ENCODE peak calls at places on chromosomes 5 and 9, in nine cellular contexts. D, M, A, H, J, Y, Q, S and G are unnamed samples.

GRCh38 chr5:148880197-148880596 is 53.8 kb downstream of the ADRB2 start:
- DNase-seq in D (no peak), H (no peak), S (no peak), Y (no peak), A (no peak), Q (no peak), M (no peak), J (no peak), G (no peak)

GRCh38 chr9:126164796-126165525 is 161.7 kb upstream of the MVB12B start:
- DNase-seq in Y (no peak), S (no peak), D (no peak), M (no peak), A (peak; percentile 73), H (no peak), Q (no peak), J (no peak), G (no peak)

GRCh38 chr5:4630031-4630430 is 510.1 kb upstream of the ADAMTS16 start:
- DNase-seq in A (no peak), Y (peak; percentile 25), S (no peak), J (no peak), M (peak; percentile 61), D (no peak), H (no peak), Q (no peak), G (no peak)

GRCh38 chr5:43389679-43390329 is 22.4 kb downstream of the CCL28 start:
- DNase-seq in Q (no peak), M (peak; percentile 94), A (no peak), H (peak; percentile 15), D (peak; percentile 59), S (no peak), J (peak; percentile 79), Y (peak; percentile 91), G (peak; percentile 92)

GRCh38 chr5:119063579-119064379 is 7.1 kb upstream of the DMXL1 start:
- DNase-seq in Q (no peak), Y (peak; percentile 7), S (no peak), D (no peak), M (peak; percentile 62), A (no peak), H (no peak), J (no peak), G (peak; percentile 15)

GRCh38 chr5:151592855-151593408 is 1.8 kb upstream of the FAT2 start:
- DNase-seq in Q (no peak), M (no peak), S (no peak), J (no peak), A (no peak), Y (no peak), H (no peak), D (no peak), G (no peak)

GRCh38 chr9:78004478-78005229 is 27.0 kb downstream of the GNAQ start:
- DNase-seq in M (peak; percentile 33), Y (peak; percentile 61), A (no peak), J (no peak), D (no peak), H (no peak), S (no peak), Q (no peak), G (no peak)

GRCh38 chr5:26740182-26740581 is 298.2 kb downstream of the CDH9 start:
- DNase-seq in D (no peak), Y (no peak), J (no peak), S (no peak), H (no peak), A (no peak), Q (no peak), M (no peak), G (no peak)

GRCh38 chr5:151014680-151015343 is 5.6 kb upstream of the GPX3 start:
- DNase-seq in D (no peak), S (no peak), Y (no peak), A (no peak), H (no peak), M (no peak), Q (no peak), J (no peak), G (no peak)

GRCh38 chr5:15938961-15939360 is 240.6 kb downstream of the MARCHF11 start:
- DNase-seq in H (no peak), S (no peak), Y (no peak), M (peak; percentile 58), A (no peak), Q (no peak), D (no peak), J (peak; percentile 68), G (no peak)

GRCh38 chr9:77221431-77221830 is 44.1 kb downstream of the VPS13A start:
- DNase-seq in D (no peak), M (no peak), Q (no peak), H (no peak), S (no peak), A (no peak), Y (no peak), J (no peak), G (no peak)

GRCh38 chr5:88897748-88898147 is 14.8 kb upstream of the MEF2C start:
- DNase-seq in H (no peak), D (no peak), A (no peak), M (no peak), S (no peak), J (no peak), Y (no peak), Q (no peak), G (no peak)

GRCh38 chr5:72611111-72611724 is 104.0 kb upstream of the ZNF366 start:
- DNase-seq in J (no peak), Y (peak; percentile 74), M (peak; percentile 40), H (peak; percentile 3), D (peak; percentile 17), A (peak; percentile 88), Q (peak; percentile 75), S (no peak), G (peak; percentile 75)

GRCh38 chr5:16550316-16550952 is 66.4 kb downstream of the RETREG1 start:
- DNase-seq in S (no peak), A (no peak), M (peak; percentile 61), Y (peak; percentile 76), H (no peak), Q (no peak), J (no peak), D (no peak), G (peak; percentile 75)